ENCODE peak calls at places on chromosome 13, in six cellular contexts. W, D, G, T, U and A are unnamed samples.

GRCh38 chr13:23512762-23513395 is 57.3 kb upstream of the TNFRSF19 start:
- DNase-seq in W (no peak), D (no peak), G (no peak), T (no peak), U (no peak), A (no peak)

GRCh38 chr13:105338773-105339172 is 1196.7 kb downstream of the EFNB2 start:
- DNase-seq in W (no peak), D (no peak), G (no peak), T (no peak), U (no peak), A (no peak)

GRCh38 chr13:35164324-35164932 is 222.4 kb downstream of the NBEA start:
- DNase-seq in W (no peak), D (no peak), G (no peak), T (peak; percentile 6), U (peak; percentile 50), A (peak; percentile 41)

GRCh38 chr13:74629985-74630384 is 495.8 kb upstream of the KLF12 start:
- DNase-seq in W (no peak), D (no peak), G (no peak), T (no peak), U (no peak), A (no peak)

GRCh38 chr13:111076156-111077013 is 38.7 kb upstream of the ARHGEF7 start:
- DNase-seq in W (no peak), D (no peak), G (no peak), T (no peak), U (no peak), A (no peak)

GRCh38 chr13:41060723-41061074 is 610 bp upstream of the WBP4 start:
- DNase-seq in W (peak; percentile 82), D (peak; percentile 73), G (peak; percentile 79), T (peak; percentile 83), U (peak; percentile 84), A (peak; percentile 89)

GRCh38 chr13:114124486-114124885 is 7.9 kb downstream of the RASA3 start:
- DNase-seq in W (no peak), D (no peak), G (no peak), T (no peak), U (no peak), A (no peak)

GRCh38 chr13:69109891-69110525 is 997.6 kb upstream of the ATXN8OS start:
- DNase-seq in W (no peak), D (no peak), G (no peak), T (peak; percentile 0), U (no peak), A (peak; percentile 38)

GRCh38 chr13:21124853-21125252 is 51.5 kb downstream of the SKA3 start:
- DNase-seq in W (no peak), D (peak; percentile 44), G (no peak), T (no peak), U (peak; percentile 58), A (peak; percentile 79)

GRCh38 chr13:109479991-109480696 is 306.2 kb downstream of the IRS2 start:
- DNase-seq in W (no peak), D (peak; percentile 44), G (no peak), T (peak; percentile 9), U (no peak), A (peak; percentile 50)

GRCh38 chr13:65597839-65598818 is 1632.0 kb downstream of the PCDH9 start:
- DNase-seq in W (no peak), D (peak; percentile 39), G (no peak), T (no peak), U (peak; percentile 68), A (peak; percentile 13)

GRCh38 chr13:19587635-19588300 is 26.4 kb upstream of the TPTE2 start:
- DNase-seq in W (no peak), D (peak; percentile 29), G (no peak), T (peak; percentile 35), U (peak; percentile 48), A (peak; percentile 54)

GRCh38 chr13:109297628-109298027 is 488.8 kb downstream of the IRS2 start:
- DNase-seq in W (no peak), D (peak; percentile 89), G (no peak), T (peak; percentile 77), U (peak; percentile 86), A (peak; percentile 69)

GRCh38 chr13:23254506-23254905 is 73.7 kb downstream of the SGCG start:
- DNase-seq in W (no peak), D (no peak), G (no peak), T (no peak), U (no peak), A (no peak)

GRCh38 chr13:113397606-113398425 is 33.9 kb upstream of the GRTP1 start:
- DNase-seq in W (peak; percentile 20), D (no peak), G (no peak), T (no peak), U (no peak), A (no peak)

GRCh38 chr13:105466376-105466775 is 1069.1 kb downstream of the EFNB2 start:
- DNase-seq in W (no peak), D (no peak), G (no peak), T (no peak), U (no peak), A (no peak)

GRCh38 chr13:23969672-23970071 is 72.4 kb upstream of the C1QTNF9B start:
- DNase-seq in W (no peak), D (peak; percentile 18), G (no peak), T (no peak), U (no peak), A (no peak)

GRCh38 chr13:46553521-46553885 is 533 bp downstream of the LRCH1 start:
- DNase-seq in W (peak; percentile 36), D (no peak), G (peak; percentile 41), T (no peak), U (no peak), A (no peak)

GRCh38 chr13:24097064-24097463 is 63.5 kb upstream of the SPATA13 start:
- DNase-seq in W (no peak), D (peak; percentile 32), G (no peak), T (no peak), U (peak; percentile 41), A (peak; percentile 57)

GRCh38 chr13:72293206-72293605 is 426.2 kb upstream of the DACH1 start:
- DNase-seq in W (no peak), D (no peak), G (no peak), T (peak; percentile 38), U (no peak), A (peak; percentile 16)

GRCh38 chr13:51502206-51502651 is 49.4 kb upstream of the INTS6 start:
- DNase-seq in W (no peak), D (peak; percentile 51), G (no peak), T (peak; percentile 75), U (no peak), A (peak; percentile 84)

GRCh38 chr13:51282322-51282721 is 57.2 kb upstream of the SERPINE3 start:
- DNase-seq in W (no peak), D (no peak), G (no peak), T (no peak), U (no peak), A (no peak)

GRCh38 chr13:41384749-41385503 is 72.4 kb upstream of the RGCC start:
- DNase-seq in W (no peak), D (no peak), G (no peak), T (no peak), U (peak; percentile 18), A (no peak)

GRCh38 chr13:111031531-111031961 is 83.6 kb upstream of the ARHGEF7 start:
- DNase-seq in W (no peak), D (peak; percentile 93), G (no peak), T (peak; percentile 78), U (peak; percentile 67), A (no peak)

DNA sequence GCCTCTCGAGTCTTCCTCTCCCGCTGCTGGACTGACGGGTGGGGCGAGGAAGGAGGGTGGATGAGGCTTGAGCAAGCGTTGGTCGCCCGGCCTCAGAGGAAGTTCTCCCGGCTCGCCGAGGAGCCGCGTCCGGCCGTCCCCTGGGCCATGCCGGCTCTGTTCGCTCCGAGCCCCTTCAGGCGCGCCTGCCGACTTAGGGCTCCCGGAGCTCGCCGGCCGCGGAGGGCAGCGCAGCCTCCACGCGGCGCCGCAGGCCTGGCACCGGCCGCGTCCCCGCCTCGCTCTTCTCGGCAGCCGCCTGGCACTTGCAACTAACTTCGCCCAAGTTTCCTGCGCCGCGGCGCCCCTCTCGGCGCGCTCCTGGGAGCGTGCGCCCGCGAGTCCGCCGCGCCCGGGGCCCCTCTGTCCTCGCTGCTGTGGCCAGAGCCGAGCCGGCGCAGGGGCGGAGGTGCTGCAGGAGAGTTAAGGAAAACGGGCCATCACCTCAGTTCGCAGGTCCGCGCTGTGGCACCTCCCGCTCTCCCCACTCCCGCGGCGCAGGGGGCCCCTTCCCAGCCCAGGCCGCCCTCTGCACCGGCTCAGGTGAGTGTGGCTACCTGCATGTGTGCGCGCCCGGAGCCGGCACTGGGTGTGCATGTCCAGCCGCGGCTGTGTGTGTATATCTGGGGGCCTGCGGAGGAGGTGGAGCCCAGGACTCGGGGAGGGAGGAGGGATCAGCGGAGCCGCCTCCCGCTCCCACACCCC is 639 bp upstream of the SOX21 start:
- DNase-seq in W (no peak), D (peak; percentile 74), G (no peak), T (peak; percentile 39), U (peak; percentile 77), A (peak; percentile 65)
- H3K4me3 ChIP-seq in W (peak overlapping the region; percentile 18), D (no peak overlapping the region), G (no peak overlapping the region), T (no peak overlapping the region), U (peak overlapping the region; percentile 27), A (peak overlapping the region; percentile 45)

DNA sequence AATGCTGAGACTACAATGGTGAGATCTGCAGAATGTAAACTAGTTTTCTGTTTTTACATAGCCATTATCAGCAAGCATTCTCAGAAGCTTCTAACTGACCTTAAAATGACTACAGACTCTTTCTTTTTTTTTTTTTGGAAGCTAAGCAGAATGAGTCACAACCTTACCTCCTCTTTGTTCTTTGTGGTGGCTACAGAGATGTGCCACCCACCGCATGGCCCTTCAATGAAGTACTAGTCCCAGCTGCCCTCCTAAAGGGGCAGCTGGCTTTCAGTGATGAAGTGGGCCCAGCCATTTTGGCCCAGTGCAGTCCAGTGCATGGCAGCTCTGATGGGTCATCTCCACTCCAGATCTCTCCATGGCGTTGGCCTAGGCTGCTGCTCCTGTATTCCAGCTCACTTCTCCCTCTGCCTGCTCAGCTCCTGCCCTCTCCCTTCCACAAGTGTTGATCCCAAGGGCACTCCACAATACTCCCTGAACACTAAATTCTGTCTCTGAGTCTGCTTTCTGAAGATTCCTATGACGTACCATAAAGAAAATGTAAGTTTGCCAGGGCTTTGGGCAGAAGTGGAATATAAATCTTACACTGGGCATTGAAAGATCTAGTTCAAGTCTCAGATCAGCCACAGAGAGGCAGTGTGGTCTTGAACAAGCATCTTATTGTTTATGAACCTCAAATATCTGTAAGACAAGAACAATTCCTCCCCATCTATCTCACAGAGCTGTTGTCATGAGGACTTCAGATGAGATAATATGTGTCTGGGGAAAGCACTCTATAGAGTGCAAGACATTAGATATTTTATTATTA is 85.6 kb downstream of the RXFP2 start:
- DNase-seq in W (no peak), D (no peak), G (no peak), T (no peak), U (peak; percentile 32), A (no peak)
- TF ChIP-seq CTCF in W (peak; percentile 10), D (peak; percentile 13), G (no peak), T (peak; percentile 7), U (no peak), A (no peak)

GRCh38 chr13:106768991-106769390 is 201.1 kb upstream of the ARGLU1 start:
- DNase-seq in W (no peak), D (no peak), G (no peak), T (no peak), U (no peak), A (no peak)

DNA sequence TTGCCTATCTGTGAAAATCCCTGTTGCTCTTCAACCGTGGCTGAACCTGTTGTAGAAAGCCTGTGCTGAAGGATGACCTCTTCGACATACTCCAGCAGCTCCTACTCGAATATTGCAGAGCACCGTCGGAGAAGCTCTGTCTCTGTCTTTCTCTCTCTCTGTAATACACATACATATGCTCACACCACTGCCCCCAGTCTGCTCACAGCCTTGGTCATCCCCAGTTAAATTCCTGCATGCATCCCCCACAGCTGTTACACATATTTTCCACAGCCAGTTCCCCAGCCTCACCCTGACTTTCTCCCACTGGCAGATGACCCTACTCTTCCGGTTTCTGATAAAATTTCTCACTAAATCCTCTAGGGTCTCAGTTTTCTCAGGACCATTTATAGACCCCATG is 204.3 kb upstream of the ARGLU1 start:
- DNase-seq in W (no peak), D (no peak), G (no peak), T (no peak), U (no peak), A (no peak)
- H3K4me3 ChIP-seq in W (no peak overlapping the region), D (no peak overlapping the region), G (no peak overlapping the region), T (no peak overlapping the region), U (no peak overlapping the region), A (no peak overlapping the region)

GRCh38 chr13:27960362-27961226 is 8.5 kb downstream of the CDX2 start:
- DNase-seq in W (no peak), D (no peak), G (peak; percentile 91), T (peak; percentile 50), U (no peak), A (peak; percentile 29)
- TF ChIP-seq CTCF in W (no peak), D (no peak), G (peak; percentile 58), T (peak; percentile 32), U (peak; percentile 37), A (no peak)